ENCODE peak calls at places on chromosomes 12 and 14, in four cellular contexts. H is astrocyte, V is NCI-H1048, K is T-cell. D is an unnamed sample.

GRCh38 chr12:110183386-110183785 is 59.2 kb downstream of the IFT81 start:
- DNase-seq in H (no peak), V (no peak), K (no peak), D (no peak)

GRCh38 chr12:16359512-16360491 is 12.4 kb downstream of the MGST1 start:
- DNase-seq in H (peak; percentile 11), V (peak; percentile 44), K (no peak), D (no peak)

GRCh38 chr12:104695453-104696148 is 238.9 kb downstream of the CHST11 start:
- DNase-seq in H (peak; percentile 100), V (no peak), K (peak; percentile 80), D (peak; percentile 49)

GRCh38 chr12:94561943-94562411 is 88.4 kb downstream of the TMCC3 start:
- DNase-seq in H (no peak), V (no peak), K (no peak), D (no peak)

GRCh38 chr12:115354007-115354452 is 670.1 kb upstream of the TBX3 start:
- DNase-seq in H (peak; percentile 95), V (no peak), K (no peak), D (peak; percentile 82)

GRCh38 chr12:114396153-114396868 is 9.6 kb downstream of the TBX5 start:
- DNase-seq in H (no peak), V (no peak), K (no peak), D (no peak)

GRCh38 chr14:97266653-97267052 is 469.5 kb downstream of the VRK1 start:
- DNase-seq in H (peak; percentile 95), V (no peak), K (no peak), D (no peak)

GRCh38 chr12:119419371-119419770 is 84.8 kb downstream of the CCDC60 start:
- DNase-seq in H (no peak), V (no peak), K (no peak), D (no peak)

GRCh38 chr12:104177663-104178501 is 37.7 kb upstream of the TXNRD1 start:
- DNase-seq in H (peak; percentile 98), V (no peak), K (no peak), D (peak; percentile 83)

GRCh38 chr12:90216815-90217214 is 508.2 kb upstream of the ATP2B1 start:
- DNase-seq in H (peak; percentile 66), V (no peak), K (no peak), D (no peak)

GRCh38 chr12:116534341-116535121 is 24.6 kb upstream of the MAP1LC3B2 start:
- DNase-seq in H (peak; percentile 42), V (no peak), K (no peak), D (no peak)

GRCh38 chr14:104545151-104545931 is 34.2 kb upstream of the C14orf180 start:
- DNase-seq in H (no peak), V (no peak), K (no peak), D (no peak)

GRCh38 chr12:105939181-105939721 is 199.5 kb downstream of the NUAK1 start:
- DNase-seq in H (no peak), V (no peak), K (no peak), D (no peak)

GRCh38 chr12:11621797-11622423 is 27.6 kb upstream of the ETV6 start:
- DNase-seq in H (no peak), V (no peak), K (peak; percentile 7), D (no peak)

GRCh38 chr12:113439606-113440030 is 17.4 kb downstream of the SDSL start:
- DNase-seq in H (no peak), V (no peak), K (no peak), D (peak; percentile 44)

GRCh38 chr12:53700567-53700966 is 24.7 kb upstream of the ATP5MC2 start:
- DNase-seq in H (no peak), V (no peak), K (no peak), D (no peak)

GRCh38 chr12:51960488-51960887 is 9.0 kb downstream of the ACVR1B start:
- DNase-seq in H (no peak), V (no peak), K (no peak), D (no peak)

GRCh38 chr12:88529531-88530488 is 50.5 kb downstream of the KITLG start:
- DNase-seq in H (peak; percentile 34), V (no peak), K (no peak), D (no peak)

GRCh38 chr12:32920506-32921085 is 24.0 kb upstream of the PKP2 start:
- DNase-seq in H (peak; percentile 40), V (no peak), K (no peak), D (no peak)

GRCh38 chr12:12381982-12382381 is 25.1 kb downstream of the BORCS5 start:
- DNase-seq in H (no peak), V (no peak), K (no peak), D (no peak)

GRCh38 chr14:52694761-52695480 is 437 bp downstream of the ERO1A start:
- DNase-seq in H (peak; percentile 54), V (no peak), K (peak; percentile 56), D (peak; percentile 23)

GRCh38 chr12:46367351-46368029 is 5.1 kb downstream of the SLC38A2 start:
- DNase-seq in H (no peak), V (no peak), K (no peak), D (no peak)

GRCh38 chr12:46585854-46586621 is 213.5 kb upstream of the SLC38A2 start:
- DNase-seq in H (peak; percentile 77), V (no peak), K (peak; percentile 59), D (peak; percentile 6)

GRCh38 chr12:26918321-26919215 is 19.2 kb downstream of the INTS13 start:
- DNase-seq in H (peak; percentile 26), V (no peak), K (no peak), D (no peak)

GRCh38 chr14:68106456-68106855 is 286.9 kb downstream of the RAD51B start:
- DNase-seq in H (no peak), V (no peak), K (no peak), D (no peak)

GRCh38 chr12:55932546-55932919 is 1.6 kb downstream of the DGKA start:
- DNase-seq in H (peak; percentile 41), V (no peak), K (peak; percentile 60), D (no peak)

GRCh38 chr12:103503546-103504480 is 8.0 kb upstream of the C12orf42 start:
- DNase-seq in H (no peak), V (peak; percentile 4), K (peak; percentile 61), D (no peak)

GRCh38 chr12:93944196-93944595 is 204.2 kb upstream of the PLXNC1 start:
- DNase-seq in H (no peak), V (no peak), K (no peak), D (no peak)

GRCh38 chr12:94643585-94643984 is 6.8 kb downstream of the TMCC3 start:
- DNase-seq in H (no peak), V (no peak), K (no peak), D (no peak)

GRCh38 chr12:132456944-132457495 is 32.9 kb upstream of the FBRSL1 start:
- DNase-seq in H (no peak), V (no peak), K (no peak), D (no peak)

GRCh38 chr14:22463763-22464173 is 125.3 kb downstream of the DAD1 start:
- DNase-seq in H (no peak), V (no peak), K (no peak), D (no peak)

GRCh38 chr12:132245521-132246101 is 83.8 kb downstream of the GALNT9 start:
- DNase-seq in H (no peak), V (no peak), K (no peak), D (no peak)

GRCh38 chr12:106487664-106488063 is 95.1 kb upstream of the RFX4 start:
- DNase-seq in H (no peak), V (no peak), K (no peak), D (no peak)

GRCh38 chr12:80211671-80212070 is 112.3 kb downstream of the OTOGL start:
- DNase-seq in H (no peak), V (no peak), K (no peak), D (no peak)

GRCh38 chr14:68736519-68736918 is 56.3 kb downstream of the ZFP36L1 start:
- DNase-seq in H (no peak), V (no peak), K (no peak), D (no peak)

GRCh38 chr12:124695861-124696260 is 128.4 kb upstream of the NCOR2 start:
- DNase-seq in H (no peak), V (no peak), K (no peak), D (no peak)

GRCh38 chr12:6852651-6853354 is 853 bp downstream of the USP5 start:
- DNase-seq in H (peak; percentile 75), V (no peak), K (peak; percentile 51), D (peak; percentile 75)

GRCh38 chr14:56328021-56328420 is 209.8 kb downstream of the PELI2 start:
- DNase-seq in H (no peak), V (no peak), K (no peak), D (no peak)